ENCODE peak calls at places on chromosomes 7 and 10, in eight cellular contexts. One of them, this sample, is unnamed.
A peak's percentile ranks its signal among the peaks of the same experiment; 100 is the strongest.

GRCh38 chr7:45696476-45696875 is 122.3 kb downstream of the ADCY1 start:
- DNase-seq in stimulated activated CD4-positive, alpha-beta T cell treated with anti-CD3 and anti-CD28 coated beads, Interleukin-1b, Interleukin-23, amount 100 ng/mL, for 1 hour: no peak
- DNase-seq in hippocampal formation: no peak
- DNase-seq in endothelial cell: peak; percentile 1
- DNase-seq in bronchial epithelial cell: no peak
- DNase-seq in gastrocnemius medialis: no peak
- DNase-seq in foreskin fibroblast: no peak
- DNase-seq in HTR-8/SVneo: no peak
- DNase-seq in this sample: no peak

GRCh38 chr10:86288695-86289576 is 77.7 kb downstream of the GRID1 start:
- DNase-seq in stimulated activated CD4-positive, alpha-beta T cell treated with anti-CD3 and anti-CD28 coated beads, Interleukin-1b, Interleukin-23, amount 100 ng/mL, for 1 hour: no peak
- DNase-seq in bronchial epithelial cell: no peak
- DNase-seq in foreskin fibroblast: no peak
- DNase-seq in HTR-8/SVneo: no peak
- DNase-seq in gastrocnemius medialis: no peak
- DNase-seq in hippocampal formation: no peak
- DNase-seq in endothelial cell: no peak
- DNase-seq in this sample: no peak

GRCh38 chr10:128031216-128031615 is 95.0 kb downstream of the MKI67 start:
- DNase-seq in bronchial epithelial cell: no peak
- DNase-seq in stimulated activated CD4-positive, alpha-beta T cell treated with anti-CD3 and anti-CD28 coated beads, Interleukin-1b, Interleukin-23, amount 100 ng/mL, for 1 hour: no peak
- DNase-seq in hippocampal formation: no peak
- DNase-seq in endothelial cell: no peak
- DNase-seq in gastrocnemius medialis: no peak
- DNase-seq in HTR-8/SVneo: no peak
- DNase-seq in foreskin fibroblast: no peak
- DNase-seq in this sample: no peak

GRCh38 chr10:70757856-70758255 is 27.3 kb downstream of the TBATA start:
- DNase-seq in hippocampal formation: no peak
- DNase-seq in gastrocnemius medialis: no peak
- DNase-seq in bronchial epithelial cell: no peak
- DNase-seq in HTR-8/SVneo: no peak
- DNase-seq in endothelial cell: no peak
- DNase-seq in stimulated activated CD4-positive, alpha-beta T cell treated with anti-CD3 and anti-CD28 coated beads, Interleukin-1b, Interleukin-23, amount 100 ng/mL, for 1 hour: no peak
- DNase-seq in foreskin fibroblast: no peak
- DNase-seq in this sample: no peak

GRCh38 chr10:43702936-43703281 is 54.2 kb upstream of the ZNF32 start:
- DNase-seq in bronchial epithelial cell: no peak
- DNase-seq in foreskin fibroblast: no peak
- DNase-seq in hippocampal formation: no peak
- DNase-seq in gastrocnemius medialis: no peak
- DNase-seq in HTR-8/SVneo: no peak
- DNase-seq in stimulated activated CD4-positive, alpha-beta T cell treated with anti-CD3 and anti-CD28 coated beads, Interleukin-1b, Interleukin-23, amount 100 ng/mL, for 1 hour: no peak
- DNase-seq in endothelial cell: no peak
- DNase-seq in this sample: no peak

GRCh38 chr7:47370461-47371042 is 211.4 kb downstream of the TNS3 start:
- DNase-seq in endothelial cell: no peak
- DNase-seq in gastrocnemius medialis: no peak
- DNase-seq in hippocampal formation: no peak
- DNase-seq in HTR-8/SVneo: no peak
- DNase-seq in stimulated activated CD4-positive, alpha-beta T cell treated with anti-CD3 and anti-CD28 coated beads, Interleukin-1b, Interleukin-23, amount 100 ng/mL, for 1 hour: no peak
- DNase-seq in foreskin fibroblast: no peak
- DNase-seq in bronchial epithelial cell: peak; percentile 56
- DNase-seq in this sample: peak; percentile 98

GRCh38 chr7:115635876-115636275 is 394.7 kb downstream of the TFEC start:
- DNase-seq in HTR-8/SVneo: no peak
- DNase-seq in gastrocnemius medialis: no peak
- DNase-seq in bronchial epithelial cell: no peak
- DNase-seq in endothelial cell: no peak
- DNase-seq in hippocampal formation: no peak
- DNase-seq in stimulated activated CD4-positive, alpha-beta T cell treated with anti-CD3 and anti-CD28 coated beads, Interleukin-1b, Interleukin-23, amount 100 ng/mL, for 1 hour: no peak
- DNase-seq in foreskin fibroblast: no peak
- DNase-seq in this sample: no peak

GRCh38 chr10:101400529-101400928 is 46.6 kb downstream of the BTRC start:
- DNase-seq in stimulated activated CD4-positive, alpha-beta T cell treated with anti-CD3 and anti-CD28 coated beads, Interleukin-1b, Interleukin-23, amount 100 ng/mL, for 1 hour: no peak
- DNase-seq in hippocampal formation: no peak
- DNase-seq in endothelial cell: no peak
- DNase-seq in bronchial epithelial cell: peak; percentile 62
- DNase-seq in gastrocnemius medialis: no peak
- DNase-seq in foreskin fibroblast: no peak
- DNase-seq in HTR-8/SVneo: no peak
- DNase-seq in this sample: no peak

GRCh38 chr10:12656518-12657142 is 307.3 kb downstream of the CAMK1D start:
- DNase-seq in endothelial cell: no peak
- DNase-seq in hippocampal formation: peak; percentile 7
- DNase-seq in stimulated activated CD4-positive, alpha-beta T cell treated with anti-CD3 and anti-CD28 coated beads, Interleukin-1b, Interleukin-23, amount 100 ng/mL, for 1 hour: no peak
- DNase-seq in HTR-8/SVneo: peak; percentile 53
- DNase-seq in gastrocnemius medialis: no peak
- DNase-seq in bronchial epithelial cell: peak; percentile 80
- DNase-seq in foreskin fibroblast: peak; percentile 21
- DNase-seq in this sample: peak; percentile 47

GRCh38 chr7:98223351-98223897 is 12.2 kb downstream of the BHLHA15 start:
- DNase-seq in hippocampal formation: no peak
- DNase-seq in gastrocnemius medialis: no peak
- DNase-seq in bronchial epithelial cell: no peak
- DNase-seq in HTR-8/SVneo: no peak
- DNase-seq in stimulated activated CD4-positive, alpha-beta T cell treated with anti-CD3 and anti-CD28 coated beads, Interleukin-1b, Interleukin-23, amount 100 ng/mL, for 1 hour: no peak
- DNase-seq in foreskin fibroblast: no peak
- DNase-seq in endothelial cell: no peak
- DNase-seq in this sample: no peak

GRCh38 chr7:101922631-101923275 is 105.3 kb downstream of the CUX1 start:
- DNase-seq in gastrocnemius medialis: no peak
- DNase-seq in endothelial cell: no peak
- DNase-seq in stimulated activated CD4-positive, alpha-beta T cell treated with anti-CD3 and anti-CD28 coated beads, Interleukin-1b, Interleukin-23, amount 100 ng/mL, for 1 hour: no peak
- DNase-seq in foreskin fibroblast: no peak
- DNase-seq in bronchial epithelial cell: no peak
- DNase-seq in HTR-8/SVneo: no peak
- DNase-seq in hippocampal formation: no peak
- DNase-seq in this sample: no peak

GRCh38 chr10:27433976-27434375 is 70.1 kb upstream of the RAB18 start:
- DNase-seq in stimulated activated CD4-positive, alpha-beta T cell treated with anti-CD3 and anti-CD28 coated beads, Interleukin-1b, Interleukin-23, amount 100 ng/mL, for 1 hour: no peak
- DNase-seq in bronchial epithelial cell: peak; percentile 35
- DNase-seq in endothelial cell: no peak
- DNase-seq in gastrocnemius medialis: no peak
- DNase-seq in hippocampal formation: no peak
- DNase-seq in HTR-8/SVneo: peak; percentile 19
- DNase-seq in foreskin fibroblast: no peak
- DNase-seq in this sample: no peak

GRCh38 chr7:2006921-2007381 is 225.8 kb downstream of the MAD1L1 start:
- DNase-seq in bronchial epithelial cell: no peak
- DNase-seq in HTR-8/SVneo: no peak
- DNase-seq in foreskin fibroblast: no peak
- DNase-seq in stimulated activated CD4-positive, alpha-beta T cell treated with anti-CD3 and anti-CD28 coated beads, Interleukin-1b, Interleukin-23, amount 100 ng/mL, for 1 hour: no peak
- DNase-seq in gastrocnemius medialis: peak; percentile 9
- DNase-seq in endothelial cell: no peak
- DNase-seq in hippocampal formation: no peak
- DNase-seq in this sample: no peak

GRCh38 chr10:124722812-124723783 is 21.1 kb downstream of the FAM53B start:
- DNase-seq in HTR-8/SVneo: no peak
- DNase-seq in stimulated activated CD4-positive, alpha-beta T cell treated with anti-CD3 and anti-CD28 coated beads, Interleukin-1b, Interleukin-23, amount 100 ng/mL, for 1 hour: no peak
- DNase-seq in gastrocnemius medialis: no peak
- DNase-seq in hippocampal formation: no peak
- DNase-seq in endothelial cell: no peak
- DNase-seq in bronchial epithelial cell: peak; percentile 69
- DNase-seq in foreskin fibroblast: no peak
- DNase-seq in this sample: no peak

GRCh38 chr7:16774986-16775385 is 21.4 kb downstream of the TSPAN13 start:
- DNase-seq in hippocampal formation: no peak
- DNase-seq in endothelial cell: no peak
- DNase-seq in bronchial epithelial cell: peak; percentile 70
- DNase-seq in HTR-8/SVneo: no peak
- DNase-seq in foreskin fibroblast: no peak
- DNase-seq in stimulated activated CD4-positive, alpha-beta T cell treated with anti-CD3 and anti-CD28 coated beads, Interleukin-1b, Interleukin-23, amount 100 ng/mL, for 1 hour: no peak
- DNase-seq in gastrocnemius medialis: no peak
- DNase-seq in this sample: no peak